ENCODE peak calls at places on chromosomes 7 and 10, in eight cellular contexts. One of them, this sample, is unnamed.

GRCh38 chr10:83127942-83128575 is 1011.2 kb upstream of the GHITM start:
- DNase-seq in IMR-90: no peak
- DNase-seq in Peyer's patch: no peak
- DNase-seq in effector memory CD4-positive, alpha-beta T cell: no peak
- DNase-seq in A549: no peak
- DNase-seq in CD8-positive, alpha-beta T cell: no peak
- DNase-seq in heart right ventricle: no peak
- DNase-seq in dorsolateral prefrontal cortex: no peak
- DNase-seq in this sample: no peak

GRCh38 chr7:126700807-126701604 is 551.7 kb downstream of the GRM8 start:
- DNase-seq in IMR-90: peak
- DNase-seq in heart right ventricle: no peak
- DNase-seq in effector memory CD4-positive, alpha-beta T cell: peak
- DNase-seq in CD8-positive, alpha-beta T cell: peak
- DNase-seq in Peyer's patch: no peak
- DNase-seq in dorsolateral prefrontal cortex: no peak
- DNase-seq in A549: peak
- DNase-seq in this sample: no peak

GRCh38 chr7:107224858-107225257 is 56.1 kb downstream of the HBP1 start:
- DNase-seq in IMR-90: no peak
- DNase-seq in Peyer's patch: no peak
- DNase-seq in A549: no peak
- DNase-seq in CD8-positive, alpha-beta T cell: no peak
- DNase-seq in effector memory CD4-positive, alpha-beta T cell: no peak
- DNase-seq in heart right ventricle: no peak
- DNase-seq in dorsolateral prefrontal cortex: no peak
- DNase-seq in this sample: no peak

GRCh38 chr7:74356589-74357315 is 67.5 kb downstream of the CLIP2 start:
- DNase-seq in dorsolateral prefrontal cortex: no peak
- DNase-seq in effector memory CD4-positive, alpha-beta T cell: no peak
- DNase-seq in heart right ventricle: no peak
- DNase-seq in CD8-positive, alpha-beta T cell: no peak
- DNase-seq in IMR-90: peak
- DNase-seq in Peyer's patch: no peak
- DNase-seq in A549: no peak
- DNase-seq in this sample: no peak

GRCh38 chr7:14805105-14805719 is 97.3 kb downstream of the DGKB start:
- DNase-seq in dorsolateral prefrontal cortex: no peak
- DNase-seq in heart right ventricle: no peak
- DNase-seq in IMR-90: no peak
- DNase-seq in effector memory CD4-positive, alpha-beta T cell: no peak
- DNase-seq in A549: no peak
- DNase-seq in CD8-positive, alpha-beta T cell: no peak
- DNase-seq in Peyer's patch: no peak
- DNase-seq in this sample: no peak

GRCh38 chr7:153006452-153006851 is 246.9 kb downstream of the ACTR3B start:
- DNase-seq in heart right ventricle: no peak
- DNase-seq in A549: no peak
- DNase-seq in dorsolateral prefrontal cortex: no peak
- DNase-seq in effector memory CD4-positive, alpha-beta T cell: no peak
- DNase-seq in CD8-positive, alpha-beta T cell: no peak
- DNase-seq in Peyer's patch: no peak
- DNase-seq in IMR-90: no peak
- DNase-seq in this sample: no peak

GRCh38 chr10:125060486-125060850 is 99.9 kb downstream of the CTBP2 start:
- DNase-seq in effector memory CD4-positive, alpha-beta T cell: no peak
- DNase-seq in IMR-90: peak
- DNase-seq in dorsolateral prefrontal cortex: no peak
- DNase-seq in CD8-positive, alpha-beta T cell: no peak
- DNase-seq in Peyer's patch: no peak
- DNase-seq in heart right ventricle: no peak
- DNase-seq in A549: no peak
- DNase-seq in this sample: no peak

GRCh38 chr7:28774529-28775057 is 183.5 kb downstream of the TRIL start:
- DNase-seq in CD8-positive, alpha-beta T cell: no peak
- DNase-seq in A549: no peak
- DNase-seq in IMR-90: no peak
- DNase-seq in Peyer's patch: no peak
- DNase-seq in dorsolateral prefrontal cortex: no peak
- DNase-seq in heart right ventricle: no peak
- DNase-seq in effector memory CD4-positive, alpha-beta T cell: no peak
- DNase-seq in this sample: no peak

GRCh38 chr7:33596694-33597093 is 308.6 kb upstream of the BMPER start:
- DNase-seq in CD8-positive, alpha-beta T cell: no peak
- DNase-seq in heart right ventricle: no peak
- DNase-seq in dorsolateral prefrontal cortex: no peak
- DNase-seq in A549: no peak
- DNase-seq in effector memory CD4-positive, alpha-beta T cell: no peak
- DNase-seq in Peyer's patch: no peak
- DNase-seq in IMR-90: peak
- DNase-seq in this sample: no peak

GRCh38 chr10:126504051-126504760 is 115.9 kb upstream of the ADAM12 start:
- DNase-seq in IMR-90: peak
- DNase-seq in Peyer's patch: no peak
- DNase-seq in heart right ventricle: no peak
- DNase-seq in dorsolateral prefrontal cortex: no peak
- DNase-seq in A549: peak
- DNase-seq in effector memory CD4-positive, alpha-beta T cell: no peak
- DNase-seq in CD8-positive, alpha-beta T cell: no peak
- DNase-seq in this sample: no peak

GRCh38 chr10:108450280-108450679 is 1285.8 kb upstream of the SORCS1 start:
- DNase-seq in CD8-positive, alpha-beta T cell: no peak
- DNase-seq in effector memory CD4-positive, alpha-beta T cell: no peak
- DNase-seq in dorsolateral prefrontal cortex: no peak
- DNase-seq in Peyer's patch: no peak
- DNase-seq in heart right ventricle: no peak
- DNase-seq in IMR-90: no peak
- DNase-seq in A549: no peak
- DNase-seq in this sample: no peak

GRCh38 chr10:27407271-27407670 is 96.8 kb upstream of the RAB18 start:
- DNase-seq in dorsolateral prefrontal cortex: no peak
- DNase-seq in CD8-positive, alpha-beta T cell: no peak
- DNase-seq in Peyer's patch: no peak
- DNase-seq in IMR-90: no peak
- DNase-seq in effector memory CD4-positive, alpha-beta T cell: no peak
- DNase-seq in A549: no peak
- DNase-seq in heart right ventricle: no peak
- DNase-seq in this sample: no peak

GRCh38 chr7:143490719-143491306 is 13.1 kb downstream of the TAS2R41 start:
- DNase-seq in CD8-positive, alpha-beta T cell: no peak
- DNase-seq in Peyer's patch: no peak
- DNase-seq in effector memory CD4-positive, alpha-beta T cell: no peak
- DNase-seq in IMR-90: no peak
- DNase-seq in dorsolateral prefrontal cortex: no peak
- DNase-seq in A549: no peak
- DNase-seq in heart right ventricle: no peak
- DNase-seq in this sample: no peak

GRCh38 chr7:821688-822087 is 10.6 kb upstream of the SUN1 start:
- DNase-seq in Peyer's patch: no peak
- DNase-seq in dorsolateral prefrontal cortex: no peak
- DNase-seq in heart right ventricle: peak
- DNase-seq in A549: no peak
- DNase-seq in CD8-positive, alpha-beta T cell: no peak
- DNase-seq in IMR-90: no peak
- DNase-seq in effector memory CD4-positive, alpha-beta T cell: no peak
- DNase-seq in this sample: no peak

GRCh38 chr10:77756319-77757232 is 119.0 kb upstream of the KCNMA1 start:
- DNase-seq in heart right ventricle: no peak
- DNase-seq in effector memory CD4-positive, alpha-beta T cell: no peak
- DNase-seq in Peyer's patch: no peak
- DNase-seq in CD8-positive, alpha-beta T cell: no peak
- DNase-seq in A549: peak
- DNase-seq in dorsolateral prefrontal cortex: peak
- DNase-seq in IMR-90: peak
- DNase-seq in this sample: no peak

GRCh38 chr7:29163854-29164253 is 17.5 kb upstream of the CPVL start:
- DNase-seq in heart right ventricle: no peak
- DNase-seq in effector memory CD4-positive, alpha-beta T cell: no peak
- DNase-seq in IMR-90: no peak
- DNase-seq in CD8-positive, alpha-beta T cell: no peak
- DNase-seq in dorsolateral prefrontal cortex: no peak
- DNase-seq in A549: no peak
- DNase-seq in Peyer's patch: no peak
- DNase-seq in this sample: no peak

GRCh38 chr7:112074464-112074863 is 131.7 kb downstream of the DOCK4 start:
- DNase-seq in heart right ventricle: no peak
- DNase-seq in IMR-90: no peak
- DNase-seq in dorsolateral prefrontal cortex: no peak
- DNase-seq in A549: no peak
- DNase-seq in Peyer's patch: no peak
- DNase-seq in CD8-positive, alpha-beta T cell: no peak
- DNase-seq in effector memory CD4-positive, alpha-beta T cell: no peak
- DNase-seq in this sample: no peak

GRCh38 chr7:128831178-128831993 is 1.2 kb downstream of the FLNC start:
- DNase-seq in A549: no peak
- DNase-seq in dorsolateral prefrontal cortex: no peak
- DNase-seq in heart right ventricle: peak
- DNase-seq in effector memory CD4-positive, alpha-beta T cell: no peak
- DNase-seq in CD8-positive, alpha-beta T cell: no peak
- DNase-seq in IMR-90: peak
- DNase-seq in Peyer's patch: no peak
- DNase-seq in this sample: no peak
- H3K27ac ChIP-seq in A549: peak
- H3K27ac ChIP-seq in dorsolateral prefrontal cortex: peak
- H3K27ac ChIP-seq in heart right ventricle: peak
- H3K27ac ChIP-seq in effector memory CD4-positive, alpha-beta T cell: no peak
- H3K27ac ChIP-seq in CD8-positive, alpha-beta T cell: no peak
- H3K27ac ChIP-seq in IMR-90: peak
- H3K27ac ChIP-seq in Peyer's patch: peak
- H3K27ac ChIP-seq in this sample: peak

DNA sequence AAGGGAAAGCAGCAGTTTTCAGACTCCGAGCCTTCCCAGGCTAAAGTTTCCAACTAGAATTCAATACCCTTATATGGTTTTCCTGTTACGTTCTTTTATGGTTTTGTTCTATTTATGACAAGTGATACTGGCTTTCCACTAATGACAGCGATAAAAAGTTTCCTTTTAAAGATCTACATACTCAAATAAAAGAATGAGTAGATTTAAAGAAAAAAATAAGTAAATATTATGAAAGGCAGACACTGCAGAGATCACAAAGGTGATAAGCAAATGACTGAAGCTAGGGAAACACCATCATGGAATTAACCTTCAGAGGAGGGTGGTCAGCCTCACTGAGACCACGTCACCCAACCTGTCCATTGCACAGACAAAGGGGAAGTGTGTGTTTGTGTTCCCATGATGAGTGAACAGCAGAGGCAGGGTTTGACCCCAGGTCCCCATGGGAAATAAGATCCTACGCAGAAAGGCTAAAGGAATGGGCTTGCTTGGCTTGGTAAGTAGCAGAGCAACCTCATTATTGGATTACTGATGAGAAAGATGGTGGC is 4.0 kb downstream of the VSIR start:
- DNase-seq in IMR-90: peak
- DNase-seq in effector memory CD4-positive, alpha-beta T cell: peak
- DNase-seq in A549: no peak
- DNase-seq in CD8-positive, alpha-beta T cell: no peak
- DNase-seq in dorsolateral prefrontal cortex: no peak
- DNase-seq in heart right ventricle: no peak
- DNase-seq in Peyer's patch: no peak
- DNase-seq in this sample: no peak
- H3K27ac ChIP-seq in IMR-90: peak
- H3K27ac ChIP-seq in effector memory CD4-positive, alpha-beta T cell: peak
- H3K27ac ChIP-seq in A549: peak
- H3K27ac ChIP-seq in CD8-positive, alpha-beta T cell: peak
- H3K27ac ChIP-seq in dorsolateral prefrontal cortex: peak
- H3K27ac ChIP-seq in heart right ventricle: peak
- H3K27ac ChIP-seq in Peyer's patch: peak
- H3K27ac ChIP-seq in this sample: peak

GRCh38 chr7:47477191-47478016 is 104.5 kb downstream of the TNS3 start:
- DNase-seq in IMR-90: no peak
- DNase-seq in CD8-positive, alpha-beta T cell: no peak
- DNase-seq in effector memory CD4-positive, alpha-beta T cell: no peak
- DNase-seq in dorsolateral prefrontal cortex: no peak
- DNase-seq in Peyer's patch: no peak
- DNase-seq in heart right ventricle: no peak
- DNase-seq in A549: no peak
- DNase-seq in this sample: no peak
- H3K27ac ChIP-seq in IMR-90: no peak
- H3K27ac ChIP-seq in CD8-positive, alpha-beta T cell: no peak
- H3K27ac ChIP-seq in effector memory CD4-positive, alpha-beta T cell: no peak
- H3K27ac ChIP-seq in dorsolateral prefrontal cortex: no peak
- H3K27ac ChIP-seq in Peyer's patch: no peak
- H3K27ac ChIP-seq in heart right ventricle: peak
- H3K27ac ChIP-seq in A549: peak
- H3K27ac ChIP-seq in this sample: no peak

DNA sequence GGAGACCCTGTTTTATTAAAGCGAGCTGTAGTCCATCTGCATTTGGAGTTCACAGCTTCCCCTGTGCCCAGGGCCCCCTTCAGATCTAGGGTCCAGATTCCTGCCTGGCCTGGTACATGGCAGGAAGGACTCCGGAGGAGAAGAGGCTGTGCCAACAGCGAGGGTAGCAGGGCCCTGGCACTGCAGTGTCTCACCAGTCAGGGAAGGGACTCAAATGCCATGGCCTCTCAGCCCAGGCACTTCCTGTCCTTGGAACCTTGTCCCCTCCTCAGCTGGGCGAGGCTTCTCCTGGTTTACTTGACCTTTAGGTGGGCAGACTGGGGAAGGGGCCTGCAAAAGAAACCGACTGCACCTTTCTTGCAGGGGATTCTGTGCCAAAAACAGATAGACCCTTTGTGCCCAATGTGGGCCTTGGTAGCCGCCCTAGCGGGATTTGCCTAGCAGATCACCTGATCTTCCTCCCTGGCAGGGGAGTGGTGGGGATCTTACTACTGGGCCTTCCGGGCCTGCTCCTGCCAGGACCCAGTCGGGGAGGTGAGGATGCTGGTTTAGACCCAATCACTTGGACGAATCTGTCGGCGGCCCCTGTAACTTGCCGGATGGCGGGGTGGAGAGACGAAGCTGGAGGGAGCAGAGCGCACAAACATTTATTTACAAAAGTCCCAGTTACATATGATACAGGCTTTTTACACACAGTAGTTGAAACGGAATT is 161.9 kb downstream of the RNF216 start:
- DNase-seq in heart right ventricle: no peak
- DNase-seq in dorsolateral prefrontal cortex: no peak
- DNase-seq in A549: no peak
- DNase-seq in effector memory CD4-positive, alpha-beta T cell: no peak
- DNase-seq in Peyer's patch: no peak
- DNase-seq in IMR-90: no peak
- DNase-seq in CD8-positive, alpha-beta T cell: no peak
- DNase-seq in this sample: no peak
- H3K27ac ChIP-seq in heart right ventricle: no peak
- H3K27ac ChIP-seq in dorsolateral prefrontal cortex: no peak
- H3K27ac ChIP-seq in A549: no peak
- H3K27ac ChIP-seq in effector memory CD4-positive, alpha-beta T cell: no peak
- H3K27ac ChIP-seq in Peyer's patch: no peak
- H3K27ac ChIP-seq in IMR-90: no peak
- H3K27ac ChIP-seq in CD8-positive, alpha-beta T cell: no peak
- H3K27ac ChIP-seq in this sample: no peak

DNA sequence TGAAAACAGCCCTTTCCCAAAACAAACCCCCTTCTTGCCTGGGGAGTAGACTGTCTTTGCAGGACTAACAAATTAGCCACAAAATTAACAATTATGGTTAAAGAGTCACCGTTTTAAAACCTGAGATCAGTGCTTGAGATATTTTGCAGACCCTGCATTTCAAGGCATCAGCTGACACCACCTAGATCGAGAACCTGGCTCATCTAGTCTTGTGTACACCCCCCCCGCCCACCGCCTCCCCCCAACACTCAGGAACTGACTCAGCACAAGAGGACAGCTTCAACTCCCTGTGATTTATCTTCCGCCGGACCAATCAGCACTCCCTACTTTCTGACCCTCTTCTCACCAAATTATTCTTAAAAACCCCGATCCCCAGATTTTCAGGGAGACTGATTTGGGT is 737.1 kb downstream of the PHTF2 start:
- DNase-seq in IMR-90: no peak
- DNase-seq in Peyer's patch: no peak
- DNase-seq in effector memory CD4-positive, alpha-beta T cell: no peak
- DNase-seq in dorsolateral prefrontal cortex: no peak
- DNase-seq in A549: no peak
- DNase-seq in heart right ventricle: no peak
- DNase-seq in CD8-positive, alpha-beta T cell: no peak
- DNase-seq in this sample: no peak
- H3K27ac ChIP-seq in IMR-90: no peak
- H3K27ac ChIP-seq in Peyer's patch: no peak
- H3K27ac ChIP-seq in effector memory CD4-positive, alpha-beta T cell: no peak
- H3K27ac ChIP-seq in dorsolateral prefrontal cortex: no peak
- H3K27ac ChIP-seq in A549: no peak
- H3K27ac ChIP-seq in heart right ventricle: no peak
- H3K27ac ChIP-seq in CD8-positive, alpha-beta T cell: no peak
- H3K27ac ChIP-seq in this sample: no peak